ENCODE peak calls at places on chromosomes 11 and 22, in six cellular contexts. I, L, F, A, G and T are unnamed samples. For H3K4me1, the result is how much of the 10 kb centered on the place peaks cover.

GRCh38 chr22:36419177-36419911 is 31.6 kb upstream of the MYH9 start:
- DNase-seq in A (peak), I (peak), G (peak), F (no peak), L (no peak), T (no peak)

GRCh38 chr11:62064221-62064620 is 59.6 kb upstream of the INCENP start:
- DNase-seq in F (no peak), G (no peak), I (no peak), A (no peak), L (no peak), T (no peak)

GRCh38 chr22:32911526-32911925 is 110.0 kb downstream of the TIMP3 start:
- DNase-seq in I (no peak), G (no peak), F (no peak), A (no peak), L (no peak), T (no peak)

GRCh38 chr22:38262051-38262795 is 10.6 kb downstream of the TMEM184B start:
- DNase-seq in G (peak), F (no peak), I (peak), L (peak), A (no peak), T (no peak)

GRCh38 chr11:1549355-1550330 is 22.4 kb downstream of the DUSP8 start:
- DNase-seq in L (no peak), G (no peak), A (no peak), I (no peak), F (no peak), T (no peak)

GRCh38 chr11:75815345-75815983 is 454 bp downstream of the UVRAG start:
- DNase-seq in F (no peak), G (peak), A (peak), I (peak), L (peak), T (no peak)

GRCh38 chr11:66579017-66579606 is 10.7 kb upstream of the CTSF start:
- DNase-seq in I (peak), G (peak), A (peak), F (no peak), L (peak), T (peak)

GRCh38 chr11:15127341-15127740 is 12.6 kb downstream of the INSC start:
- DNase-seq in I (no peak), F (no peak), L (no peak), G (no peak), A (no peak), T (no peak)

GRCh38 chr11:27208846-27209245 is 154.2 kb downstream of the CCDC34 start:
- DNase-seq in I (no peak), L (no peak), F (no peak), G (no peak), A (no peak), T (no peak)

GRCh38 chr11:119205080-119205479 is 1.1 kb upstream of the CBL start:
- DNase-seq in A (peak), I (no peak), G (no peak), L (peak), F (no peak), T (no peak)

DNA sequence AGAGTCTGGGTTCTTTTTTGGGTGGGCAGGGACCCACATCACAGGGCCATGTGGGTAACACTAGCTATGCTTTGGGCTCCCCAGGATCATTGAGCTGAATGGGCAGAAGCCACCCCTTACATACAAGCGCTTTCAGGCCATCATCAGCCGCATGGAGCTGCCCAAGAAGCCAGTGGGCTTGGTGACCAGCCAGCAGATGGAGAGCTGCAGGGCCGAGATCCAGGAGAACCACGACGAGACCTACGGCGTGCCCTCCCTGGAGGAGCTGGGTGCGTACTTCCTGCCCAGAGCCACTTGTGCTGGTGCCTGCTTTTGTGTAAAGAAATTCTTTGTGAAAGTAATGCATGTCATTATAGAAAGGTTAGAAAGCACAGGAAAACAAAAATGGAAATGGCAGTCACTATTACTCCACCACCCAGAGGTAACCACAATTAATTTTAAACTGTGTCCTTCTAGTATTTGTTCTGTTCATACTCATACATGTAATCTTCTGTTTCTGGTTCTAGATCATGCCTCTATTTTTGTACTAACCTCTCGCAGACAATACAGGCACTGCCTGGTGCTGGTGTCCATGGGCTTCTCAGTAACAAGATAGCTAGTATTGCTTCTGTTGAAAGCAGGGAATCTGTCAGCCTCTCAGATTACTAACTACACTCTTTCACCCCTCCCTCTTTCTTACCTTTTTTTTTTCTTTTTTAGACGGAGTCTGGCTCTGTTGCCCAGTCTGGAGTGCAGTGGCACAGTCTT is 13.7 kb downstream of the CRY2 start:
- DNase-seq in A (no peak), I (no peak), G (no peak), L (peak), F (no peak), T (no peak)
- H3K27ac ChIP-seq in A (no peak), I (peak), G (no peak), L (peak), F (no peak), T (no peak)

GRCh38 chr22:30247974-30248373 is 1.4 kb upstream of the LIF start:
- DNase-seq in A (no peak), L (no peak), F (no peak), G (no peak), I (peak), T (no peak)

GRCh38 chr22:30248484-30248883 is 1.9 kb upstream of the LIF start:
- DNase-seq in I (no peak), L (no peak), G (no peak), A (no peak), F (no peak), T (no peak)

GRCh38 chr22:30247561-30247960 is 1.0 kb upstream of the LIF start:
- DNase-seq in A (no peak), I (peak), L (no peak), F (no peak), G (no peak), T (no peak)

GRCh38 chr22:30245985-30246901 is at the start of gene LIF:
- DNase-seq in G (peak), A (no peak), F (no peak), I (peak), L (no peak), T (no peak)

GRCh38 chr22:30246962-30247376 is 410 bp upstream of the LIF start:
- DNase-seq in F (no peak), A (no peak), L (no peak), G (no peak), I (peak), T (no peak)
- H3K4me1 ChIP-seq in F (half or more), A (under half), L (under half), G (under half), I (under half), T (under half)

GRCh38 chr11:123771664-123772063 is 17.3 kb upstream of the OR6X1 start:
- DNase-seq in I (no peak), A (no peak), G (no peak), L (no peak), F (no peak), T (no peak)

GRCh38 chr11:123773026-123773425 is 18.7 kb upstream of the OR6X1 start:
- DNase-seq in L (no peak), A (no peak), F (no peak), I (no peak), G (no peak), T (no peak)

GRCh38 chr11:123773959-123774358 is 19.6 kb upstream of the OR6X1 start:
- DNase-seq in L (no peak), A (no peak), G (no peak), I (no peak), F (no peak), T (no peak)

GRCh38 chr11:123775274-123775673 is 21.0 kb upstream of the OR6X1 start:
- DNase-seq in G (no peak), I (no peak), L (no peak), A (no peak), F (no peak), T (peak)

GRCh38 chr11:123770712-123771111 is 16.4 kb upstream of the OR6X1 start:
- DNase-seq in F (no peak), I (no peak), G (no peak), L (no peak), A (no peak), T (no peak)
- H3K27ac ChIP-seq in F (no peak), I (no peak), G (no peak), L (no peak), A (no peak), T (no peak)

DNA sequence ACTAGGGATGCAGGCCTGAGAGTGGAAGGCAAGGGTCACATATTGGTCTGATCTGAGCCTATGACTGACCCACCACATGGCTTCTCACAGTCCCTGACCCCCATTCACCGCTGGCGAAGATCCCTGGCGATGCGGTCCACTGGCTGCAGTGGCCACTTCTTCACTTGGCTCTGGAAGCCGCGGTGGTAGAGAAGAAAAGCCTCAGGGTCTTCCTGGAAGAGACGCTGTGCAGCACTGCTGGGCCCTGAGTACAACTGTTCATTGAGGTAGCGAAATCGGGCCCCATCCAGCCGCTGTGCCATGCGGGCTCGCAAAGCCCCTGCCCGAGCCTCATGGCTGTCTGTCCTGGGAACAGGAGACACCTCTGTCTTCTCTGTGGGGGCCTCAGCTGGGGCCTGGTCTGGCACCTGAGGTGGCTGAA is 2.4 kb downstream of the RRP8 start:
- DNase-seq in I (peak), G (no peak), A (peak), F (no peak), L (no peak), T (no peak)
- H3K4me1 ChIP-seq in I (under half), G (under half), A (under half), F (under half), L (under half), T (under half)